ENCODE peak calls at places on chromosomes 2 and 18, in eight cellular contexts. S is GM13977, Z is T-helper 9 cell, Q is GM19239, K is AG09309, B is HEK293T, O is HS-5, T is iris pigment epithelial cell. M is an unnamed sample.
A peak's percentile ranks its signal among the peaks of the same experiment; 100 is the strongest.

GRCh38 chr18:73683618-73684238 is 463.9 kb downstream of the FBXO15 start:
- DNase-seq in S (no peak), Z (no peak), Q (no peak), K (no peak), B (no peak), O (no peak), T (no peak), M (peak; percentile 78)

GRCh38 chr18:13235981-13236380 is 17.4 kb downstream of the LDLRAD4 start:
- DNase-seq in S (no peak), Z (no peak), Q (no peak), K (no peak), B (no peak), O (no peak), T (no peak), M (no peak)

GRCh38 chr18:10353791-10354190 is 100.6 kb upstream of the APCDD1 start:
- DNase-seq in S (no peak), Z (no peak), Q (no peak), K (peak; percentile 50), B (no peak), O (peak; percentile 31), T (peak; percentile 37), M (no peak)

GRCh38 chr2:190272457-190272842 is 47.2 kb downstream of the HIBCH start:
- DNase-seq in S (no peak), Z (no peak), Q (no peak), K (no peak), B (no peak), O (no peak), T (no peak), M (peak; percentile 50)

GRCh38 chr2:213834331-213834730 is 550.1 kb downstream of the SPAG16 start:
- DNase-seq in S (no peak), Z (no peak), Q (no peak), K (peak; percentile 75), B (no peak), O (peak; percentile 88), T (peak; percentile 87), M (no peak)

GRCh38 chr2:166675553-166675952 is 181.5 kb upstream of the SCN7A start:
- DNase-seq in S (no peak), Z (no peak), Q (no peak), K (no peak), B (no peak), O (no peak), T (no peak), M (no peak)

GRCh38 chr2:230778350-230779140 is 65.9 kb downstream of the CAB39 start:
- DNase-seq in S (peak; percentile 46), Z (no peak), Q (no peak), K (no peak), B (no peak), O (no peak), T (no peak), M (no peak)

GRCh38 chr18:8801263-8801901 is 96.0 kb downstream of the MTCL1 start:
- DNase-seq in S (no peak), Z (no peak), Q (no peak), K (peak; percentile 75), B (no peak), O (peak; percentile 68), T (peak; percentile 94), M (no peak)

GRCh38 chr2:126858013-126858412 is 40.7 kb upstream of the TEX51 start:
- DNase-seq in S (no peak), Z (no peak), Q (no peak), K (no peak), B (no peak), O (no peak), T (no peak), M (no peak)

GRCh38 chr2:56985609-56986008 is 801.8 kb downstream of the CCDC85A start:
- DNase-seq in S (no peak), Z (no peak), Q (no peak), K (no peak), B (no peak), O (no peak), T (no peak), M (no peak)

GRCh38 chr2:68716948-68717661 is 17.5 kb upstream of the ARHGAP25 start:
- DNase-seq in S (no peak), Z (no peak), Q (no peak), K (no peak), B (no peak), O (no peak), T (no peak), M (no peak)

GRCh38 chr18:11883153-11883552 is 25.0 kb downstream of the MPPE1 start:
- DNase-seq in S (peak; percentile 75), Z (no peak), Q (peak; percentile 35), K (no peak), B (no peak), O (no peak), T (peak; percentile 15), M (no peak)

GRCh38 chr2:127187081-127187775 is 32.9 kb downstream of the CYP27C1 start:
- DNase-seq in S (no peak), Z (no peak), Q (no peak), K (no peak), B (no peak), O (no peak), T (no peak), M (no peak)

GRCh38 chr2:43818761-43819160 is 19.9 kb downstream of the ABCG5 start:
- DNase-seq in S (no peak), Z (no peak), Q (no peak), K (peak; percentile 18), B (no peak), O (no peak), T (peak; percentile 69), M (no peak)

GRCh38 chr2:133158024-133158423 is 410.2 kb downstream of the NCKAP5 start:
- DNase-seq in S (no peak), Z (no peak), Q (no peak), K (no peak), B (no peak), O (no peak), T (no peak), M (no peak)

GRCh38 chr2:163553601-163554000 is 182.2 kb downstream of the FIGN start:
- DNase-seq in S (no peak), Z (no peak), Q (no peak), K (no peak), B (no peak), O (no peak), T (no peak), M (no peak)

GRCh38 chr2:105409717-105410116 is 10.9 kb upstream of the FHL2 start:
- DNase-seq in S (no peak), Z (no peak), Q (no peak), K (peak; percentile 91), B (no peak), O (no peak), T (peak; percentile 54), M (no peak)

GRCh38 chr2:20212871-20213503 is 11.9 kb downstream of the SDC1 start:
- DNase-seq in S (no peak), Z (no peak), Q (no peak), K (no peak), B (no peak), O (no peak), T (no peak), M (no peak)

GRCh38 chr2:42045956-42046748 is 1.7 kb upstream of the PKDCC start:
- DNase-seq in S (no peak), Z (no peak), Q (no peak), K (no peak), B (no peak), O (no peak), T (no peak), M (no peak)

GRCh38 chr2:138432971-138433370 is 68.6 kb upstream of the SPOPL start:
- DNase-seq in S (no peak), Z (no peak), Q (no peak), K (no peak), B (no peak), O (no peak), T (peak; percentile 41), M (peak; percentile 22)

GRCh38 chr2:74177697-74178096 is 982 bp downstream of the MOB1A start:
- DNase-seq in S (no peak), Z (no peak), Q (no peak), K (no peak), B (no peak), O (no peak), T (no peak), M (no peak)

GRCh38 chr2:138846216-138846821 is 66.1 kb upstream of the NXPH2 start:
- DNase-seq in S (peak; percentile 34), Z (no peak), Q (peak; percentile 4), K (no peak), B (peak; percentile 50), O (peak; percentile 13), T (peak; percentile 25), M (peak; percentile 22)

GRCh38 chr2:189157431-189157830 is 22.1 kb downstream of the COL5A2 start:
- DNase-seq in S (no peak), Z (no peak), Q (no peak), K (no peak), B (no peak), O (no peak), T (no peak), M (no peak)

GRCh38 chr2:56654936-56655335 is 471.1 kb downstream of the CCDC85A start:
- DNase-seq in S (no peak), Z (no peak), Q (no peak), K (no peak), B (no peak), O (no peak), T (peak; percentile 63), M (no peak)

GRCh38 chr2:11467749-11468148 is 1.8 kb upstream of the E2F6 start:
- DNase-seq in S (no peak), Z (no peak), Q (no peak), K (no peak), B (no peak), O (no peak), T (no peak), M (no peak)

GRCh38 chr2:121316986-121317385 is 32.0 kb upstream of the TFCP2L1 start:
- DNase-seq in S (no peak), Z (no peak), Q (no peak), K (no peak), B (no peak), O (no peak), T (no peak), M (no peak)

GRCh38 chr2:216057688-216058193 is 23.9 kb downstream of the PECR start:
- DNase-seq in S (peak; percentile 71), Z (peak; percentile 22), Q (peak; percentile 62), K (peak; percentile 58), B (no peak), O (no peak), T (peak; percentile 71), M (no peak)

GRCh38 chr2:128041561-128041960 is 13.7 kb upstream of the SAP130 start:
- DNase-seq in S (no peak), Z (no peak), Q (no peak), K (no peak), B (no peak), O (no peak), T (no peak), M (no peak)

M was measured in erythroblast.